ENCODE peak calls at places on chromosomes 12 and 14, in five cellular contexts. B is GM12878, R is K562, Z is GM12892, W is H1. Q is an unnamed sample.
A peak's percentile ranks its signal among the peaks of the same experiment; 100 is the strongest.

GRCh38 chr12:73053903-73054302 is 781.7 kb downstream of the TRHDE start:
- DNase-seq in B (no peak), R (no peak), Z (no peak), W (no peak), Q (no peak)

GRCh38 chr12:104351023-104351983 is 47.8 kb downstream of the EID3 start:
- DNase-seq in B (no peak), Z (no peak), W (no peak), R (no peak), Q (no peak)

GRCh38 chr12:24668563-24668962 is 280.3 kb downstream of the BCAT1 start:
- DNase-seq in W (no peak), R (no peak), Z (no peak), B (no peak), Q (no peak)

GRCh38 chr14:56512521-56512920 is 67.1 kb upstream of the TMEM260 start:
- DNase-seq in Z (no peak), B (no peak), R (no peak), W (no peak), Q (no peak)

GRCh38 chr14:98754343-98755025 is 517.5 kb downstream of the BCL11B start:
- DNase-seq in Z (no peak), B (no peak), R (no peak), W (no peak), Q (no peak)

GRCh38 chr14:22535916-22536315 is 53.1 kb downstream of the DAD1 start:
- DNase-seq in B (no peak), R (no peak), Z (no peak), W (no peak), Q (no peak)

GRCh38 chr14:104788533-104788818 is 7.1 kb downstream of the AKT1 start:
- DNase-seq in Z (no peak), R (no peak), W (no peak), B (no peak), Q (no peak)

GRCh38 chr12:6987956-6988573 is 17.4 kb downstream of the EMG1 start:
- DNase-seq in Z (no peak), W (no peak), R (no peak), B (no peak), Q (no peak)

GRCh38 chr12:25718081-25718731 is 165.1 kb upstream of the LMNTD1 start:
- DNase-seq in Z (no peak), R (no peak), B (no peak), W (no peak), Q (no peak)

GRCh38 chr12:130609966-130610365 is 106.1 kb downstream of the RIMBP2 start:
- DNase-seq in Z (no peak), R (no peak), B (no peak), W (no peak), Q (no peak)

GRCh38 chr14:33475623-33476022 is 475.3 kb downstream of the EGLN3 start:
- DNase-seq in W (peak; percentile 73), R (no peak), B (no peak), Z (no peak), Q (no peak)

GRCh38 chr12:108622425-108622824 is 11.3 kb downstream of the SELPLG start:
- DNase-seq in Z (no peak), R (peak; percentile 36), W (no peak), B (no peak), Q (no peak)

GRCh38 chr12:124683330-124683662 is 115.9 kb upstream of the NCOR2 start:
- DNase-seq in W (no peak), Z (no peak), R (no peak), B (no peak), Q (no peak)
- TF ChIP-seq TAF1 in W (no peak), Z (no peak), R (no peak), B (no peak), Q (no peak)

DNA sequence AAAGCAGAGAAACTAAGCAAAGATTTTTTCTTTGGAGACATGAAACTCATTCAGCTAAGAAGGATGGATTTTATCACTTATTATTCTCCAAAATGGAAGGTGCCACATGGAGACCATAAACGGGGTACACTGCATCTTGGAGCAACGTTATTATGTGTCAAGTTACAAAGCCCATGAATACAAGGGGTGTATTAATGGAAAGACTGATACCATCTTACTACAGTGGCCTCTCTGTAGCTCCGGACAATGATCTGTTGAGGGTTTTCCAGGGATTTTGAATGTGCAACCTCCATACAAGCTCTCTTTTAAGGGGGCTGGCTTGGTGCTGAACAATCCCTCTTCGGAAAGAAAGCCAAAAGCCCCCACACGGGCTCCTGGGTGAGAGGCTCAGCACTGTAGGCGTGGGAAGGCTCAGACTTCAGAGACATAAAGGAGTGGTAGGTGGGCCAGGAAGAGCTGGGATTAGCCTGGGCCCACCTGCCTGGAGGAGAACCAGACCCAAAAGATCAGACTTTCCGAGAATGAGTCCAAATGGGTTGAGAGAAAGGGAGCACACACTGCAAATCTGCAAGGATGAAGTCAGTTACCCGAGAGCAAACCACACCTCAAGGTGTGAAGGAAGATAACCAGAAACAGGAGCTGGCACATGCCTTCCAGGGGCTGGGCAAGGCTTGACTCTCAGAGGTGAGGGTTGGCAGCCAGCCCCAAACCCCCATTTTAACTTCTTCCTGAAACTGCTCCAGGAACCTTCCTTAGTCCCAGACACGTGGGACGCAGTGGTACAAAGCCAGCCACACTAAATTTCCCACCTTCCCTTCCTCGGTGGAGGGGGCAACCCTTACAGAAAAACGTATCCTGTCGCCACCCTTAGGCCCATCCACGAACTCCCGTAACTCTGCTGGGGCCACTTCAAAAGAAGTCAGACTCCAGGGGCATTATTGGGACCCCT is 1.5 kb downstream of the VPS37B start:
- DNase-seq in R (no peak), Z (no peak), B (no peak), W (no peak), Q (no peak)
- TF ChIP-seq POLR2A in R (no peak), Z (no peak), B (peak; percentile 17), W (no peak), Q (no peak)

GRCh38 chr12:67069451-67070306 is 199.5 kb upstream of the CAND1 start:
- DNase-seq in W (peak; percentile 57), R (peak; percentile 7), Z (peak; percentile 13), B (no peak), Q (peak; percentile 23)

GRCh38 chr12:67070307-67070600 is 198.9 kb upstream of the CAND1 start:
- DNase-seq in R (no peak), Z (no peak), W (no peak), B (no peak), Q (no peak)

GRCh38 chr12:67067453-67068203 is 201.5 kb upstream of the CAND1 start:
- DNase-seq in Z (no peak), W (no peak), R (no peak), B (no peak), Q (no peak)

GRCh38 chr12:67068773-67069450 is 200.2 kb upstream of the CAND1 start:
- DNase-seq in Z (peak; percentile 14), R (peak; percentile 18), W (peak; percentile 25), B (no peak), Q (peak; percentile 25)

GRCh38 chr12:67068204-67068731 is 200.9 kb upstream of the CAND1 start:
- DNase-seq in R (no peak), Z (no peak), W (peak; percentile 7), B (no peak), Q (peak; percentile 6)
- TF ChIP-seq TAF1 in R (no peak), Z (no peak), W (no peak), B (no peak), Q (no peak)

GRCh38 chr12:2845280-2845679 is 10.4 kb upstream of the NRIP2 start:
- DNase-seq in W (no peak), Z (no peak), R (no peak), B (no peak), Q (no peak)
- TF ChIP-seq POLR2A in W (no peak), Z (no peak), R (no peak), B (no peak), Q (no peak)

Q was measured in GM12891.